ENCODE peak calls at places on chromosomes 2 and 18, in six cellular contexts. One of them, this sample, is unnamed.

GRCh38 chr18:59268722-59269562 is 4.3 kb downstream of the RAX start:
- DNase-seq in small intestine: peak
- DNase-seq in stimulated activated CD4-positive, alpha-beta T cell treated with anti-CD3 and anti-CD28 coated beads, Interleukin-2, amount 100 ng/mL, for 4 hours: no peak
- DNase-seq in epithelial cell of prostate: no peak
- DNase-seq in esophagus squamous epithelium: no peak
- DNase-seq in HFF-Myc: no peak
- DNase-seq in this sample: no peak

GRCh38 chr2:240564571-240565266 is 3.6 kb upstream of the RNPEPL1 start:
- DNase-seq in esophagus squamous epithelium: no peak
- DNase-seq in small intestine: no peak
- DNase-seq in HFF-Myc: no peak
- DNase-seq in epithelial cell of prostate: no peak
- DNase-seq in stimulated activated CD4-positive, alpha-beta T cell treated with anti-CD3 and anti-CD28 coated beads, Interleukin-2, amount 100 ng/mL, for 4 hours: no peak
- DNase-seq in this sample: no peak

GRCh38 chr2:30106543-30106942 is 40.3 kb upstream of the YPEL5 start:
- DNase-seq in epithelial cell of prostate: no peak
- DNase-seq in stimulated activated CD4-positive, alpha-beta T cell treated with anti-CD3 and anti-CD28 coated beads, Interleukin-2, amount 100 ng/mL, for 4 hours: no peak
- DNase-seq in HFF-Myc: no peak
- DNase-seq in small intestine: no peak
- DNase-seq in esophagus squamous epithelium: no peak
- DNase-seq in this sample: no peak

GRCh38 chr2:207334631-207335371 is 169.1 kb upstream of the KLF7 start:
- DNase-seq in HFF-Myc: peak
- DNase-seq in stimulated activated CD4-positive, alpha-beta T cell treated with anti-CD3 and anti-CD28 coated beads, Interleukin-2, amount 100 ng/mL, for 4 hours: no peak
- DNase-seq in small intestine: no peak
- DNase-seq in epithelial cell of prostate: peak
- DNase-seq in esophagus squamous epithelium: no peak
- DNase-seq in this sample: peak

GRCh38 chr2:200288670-200289429 is 17.6 kb upstream of the SPATS2L start:
- DNase-seq in HFF-Myc: peak
- DNase-seq in esophagus squamous epithelium: no peak
- DNase-seq in epithelial cell of prostate: no peak
- DNase-seq in small intestine: no peak
- DNase-seq in stimulated activated CD4-positive, alpha-beta T cell treated with anti-CD3 and anti-CD28 coated beads, Interleukin-2, amount 100 ng/mL, for 4 hours: no peak
- DNase-seq in this sample: no peak

GRCh38 chr2:45013229-45014015 is 4.2 kb upstream of the SIX2 start:
- DNase-seq in epithelial cell of prostate: no peak
- DNase-seq in esophagus squamous epithelium: no peak
- DNase-seq in small intestine: no peak
- DNase-seq in stimulated activated CD4-positive, alpha-beta T cell treated with anti-CD3 and anti-CD28 coated beads, Interleukin-2, amount 100 ng/mL, for 4 hours: no peak
- DNase-seq in HFF-Myc: no peak
- DNase-seq in this sample: no peak

GRCh38 chr2:241724259-241724974 is 10.0 kb upstream of the D2HGDH start:
- DNase-seq in HFF-Myc: no peak
- DNase-seq in esophagus squamous epithelium: no peak
- DNase-seq in epithelial cell of prostate: no peak
- DNase-seq in small intestine: no peak
- DNase-seq in stimulated activated CD4-positive, alpha-beta T cell treated with anti-CD3 and anti-CD28 coated beads, Interleukin-2, amount 100 ng/mL, for 4 hours: no peak
- DNase-seq in this sample: no peak

GRCh38 chr18:39647627-39648502 is 2082.3 kb upstream of the CELF4 start:
- DNase-seq in epithelial cell of prostate: peak
- DNase-seq in esophagus squamous epithelium: no peak
- DNase-seq in small intestine: no peak
- DNase-seq in stimulated activated CD4-positive, alpha-beta T cell treated with anti-CD3 and anti-CD28 coated beads, Interleukin-2, amount 100 ng/mL, for 4 hours: no peak
- DNase-seq in HFF-Myc: peak
- DNase-seq in this sample: peak

GRCh38 chr2:16219292-16219975 is 279.1 kb downstream of the MYCN start:
- DNase-seq in small intestine: no peak
- DNase-seq in epithelial cell of prostate: no peak
- DNase-seq in stimulated activated CD4-positive, alpha-beta T cell treated with anti-CD3 and anti-CD28 coated beads, Interleukin-2, amount 100 ng/mL, for 4 hours: no peak
- DNase-seq in HFF-Myc: no peak
- DNase-seq in esophagus squamous epithelium: no peak
- DNase-seq in this sample: no peak

GRCh38 chr2:151965884-151966283 is 133.0 kb downstream of the CACNB4 start:
- DNase-seq in esophagus squamous epithelium: no peak
- DNase-seq in epithelial cell of prostate: no peak
- DNase-seq in small intestine: no peak
- DNase-seq in stimulated activated CD4-positive, alpha-beta T cell treated with anti-CD3 and anti-CD28 coated beads, Interleukin-2, amount 100 ng/mL, for 4 hours: no peak
- DNase-seq in HFF-Myc: no peak
- DNase-seq in this sample: no peak

GRCh38 chr2:232781765-232782164 is 5.4 kb upstream of the KCNJ13 start:
- DNase-seq in HFF-Myc: peak
- DNase-seq in small intestine: peak
- DNase-seq in stimulated activated CD4-positive, alpha-beta T cell treated with anti-CD3 and anti-CD28 coated beads, Interleukin-2, amount 100 ng/mL, for 4 hours: peak
- DNase-seq in epithelial cell of prostate: peak
- DNase-seq in esophagus squamous epithelium: no peak
- DNase-seq in this sample: no peak

GRCh38 chr18:21548647-21549046 is 51.9 kb downstream of the ESCO1 start:
- DNase-seq in epithelial cell of prostate: peak
- DNase-seq in small intestine: no peak
- DNase-seq in HFF-Myc: no peak
- DNase-seq in esophagus squamous epithelium: no peak
- DNase-seq in stimulated activated CD4-positive, alpha-beta T cell treated with anti-CD3 and anti-CD28 coated beads, Interleukin-2, amount 100 ng/mL, for 4 hours: no peak
- DNase-seq in this sample: peak